ENCODE peak calls at places on chromosomes 3 and 15, in nine cellular contexts. One of them, this sample, is unnamed.

GRCh38 chr3:142910280-142910679 is 21.4 kb upstream of the PCOLCE2 start:
- DNase-seq in MCF 10A: no peak
- DNase-seq in stimulated activated CD8-positive, alpha-beta memory T cell treated with anti-CD3 and anti-CD28 coated beads, Interleukin-12 subunit alpha, Interleukin-12 subunit beta, amount 100 ng/mL, for 1 hour: no peak
- DNase-seq in CD8-positive, alpha-beta T cell: no peak
- DNase-seq in pulmonary artery endothelial cell: no peak
- DNase-seq in Right ventricle myocardium superior: no peak
- DNase-seq in activated naive CD4-positive, alpha-beta T cell: no peak
- DNase-seq in H54: no peak
- DNase-seq in A673: no peak
- DNase-seq in this sample: no peak

GRCh38 chr3:142646020-142646783 is 50.0 kb downstream of the PLS1 start:
- DNase-seq in pulmonary artery endothelial cell: no peak
- DNase-seq in H54: no peak
- DNase-seq in MCF 10A: peak
- DNase-seq in A673: peak
- DNase-seq in Right ventricle myocardium superior: no peak
- DNase-seq in CD8-positive, alpha-beta T cell: no peak
- DNase-seq in stimulated activated CD8-positive, alpha-beta memory T cell treated with anti-CD3 and anti-CD28 coated beads, Interleukin-12 subunit alpha, Interleukin-12 subunit beta, amount 100 ng/mL, for 1 hour: no peak
- DNase-seq in activated naive CD4-positive, alpha-beta T cell: no peak
- DNase-seq in this sample: no peak

GRCh38 chr15:71707230-71708051 is 102.9 kb upstream of the NR2E3 start:
- DNase-seq in activated naive CD4-positive, alpha-beta T cell: no peak
- DNase-seq in H54: no peak
- DNase-seq in Right ventricle myocardium superior: no peak
- DNase-seq in CD8-positive, alpha-beta T cell: no peak
- DNase-seq in MCF 10A: no peak
- DNase-seq in pulmonary artery endothelial cell: no peak
- DNase-seq in stimulated activated CD8-positive, alpha-beta memory T cell treated with anti-CD3 and anti-CD28 coated beads, Interleukin-12 subunit alpha, Interleukin-12 subunit beta, amount 100 ng/mL, for 1 hour: no peak
- DNase-seq in A673: no peak
- DNase-seq in this sample: peak

GRCh38 chr15:97759363-97759762 is 201.1 kb upstream of the ARRDC4 start:
- DNase-seq in pulmonary artery endothelial cell: no peak
- DNase-seq in Right ventricle myocardium superior: no peak
- DNase-seq in stimulated activated CD8-positive, alpha-beta memory T cell treated with anti-CD3 and anti-CD28 coated beads, Interleukin-12 subunit alpha, Interleukin-12 subunit beta, amount 100 ng/mL, for 1 hour: no peak
- DNase-seq in H54: no peak
- DNase-seq in CD8-positive, alpha-beta T cell: no peak
- DNase-seq in A673: no peak
- DNase-seq in MCF 10A: peak
- DNase-seq in activated naive CD4-positive, alpha-beta T cell: no peak
- DNase-seq in this sample: peak

GRCh38 chr15:26866298-26867198 is at the start of gene GABRA5:
- DNase-seq in Right ventricle myocardium superior: no peak
- DNase-seq in pulmonary artery endothelial cell: no peak
- DNase-seq in MCF 10A: no peak
- DNase-seq in activated naive CD4-positive, alpha-beta T cell: no peak
- DNase-seq in CD8-positive, alpha-beta T cell: no peak
- DNase-seq in A673: no peak
- DNase-seq in stimulated activated CD8-positive, alpha-beta memory T cell treated with anti-CD3 and anti-CD28 coated beads, Interleukin-12 subunit alpha, Interleukin-12 subunit beta, amount 100 ng/mL, for 1 hour: no peak
- DNase-seq in H54: no peak
- DNase-seq in this sample: no peak

GRCh38 chr3:195788711-195789581 is 22.8 kb downstream of the MUC4 start:
- DNase-seq in activated naive CD4-positive, alpha-beta T cell: no peak
- DNase-seq in A673: no peak
- DNase-seq in Right ventricle myocardium superior: no peak
- DNase-seq in H54: no peak
- DNase-seq in MCF 10A: no peak
- DNase-seq in pulmonary artery endothelial cell: no peak
- DNase-seq in stimulated activated CD8-positive, alpha-beta memory T cell treated with anti-CD3 and anti-CD28 coated beads, Interleukin-12 subunit alpha, Interleukin-12 subunit beta, amount 100 ng/mL, for 1 hour: no peak
- DNase-seq in CD8-positive, alpha-beta T cell: no peak
- DNase-seq in this sample: no peak

GRCh38 chr3:184761976-184762375 is 50.0 kb upstream of the VPS8 start:
- DNase-seq in CD8-positive, alpha-beta T cell: no peak
- DNase-seq in Right ventricle myocardium superior: no peak
- DNase-seq in MCF 10A: no peak
- DNase-seq in A673: no peak
- DNase-seq in pulmonary artery endothelial cell: no peak
- DNase-seq in stimulated activated CD8-positive, alpha-beta memory T cell treated with anti-CD3 and anti-CD28 coated beads, Interleukin-12 subunit alpha, Interleukin-12 subunit beta, amount 100 ng/mL, for 1 hour: no peak
- DNase-seq in H54: no peak
- DNase-seq in activated naive CD4-positive, alpha-beta T cell: no peak
- DNase-seq in this sample: no peak

GRCh38 chr3:134709563-134710312 is 58.9 kb upstream of the KY start:
- DNase-seq in pulmonary artery endothelial cell: no peak
- DNase-seq in Right ventricle myocardium superior: no peak
- DNase-seq in CD8-positive, alpha-beta T cell: no peak
- DNase-seq in activated naive CD4-positive, alpha-beta T cell: no peak
- DNase-seq in A673: no peak
- DNase-seq in MCF 10A: no peak
- DNase-seq in stimulated activated CD8-positive, alpha-beta memory T cell treated with anti-CD3 and anti-CD28 coated beads, Interleukin-12 subunit alpha, Interleukin-12 subunit beta, amount 100 ng/mL, for 1 hour: no peak
- DNase-seq in H54: no peak
- DNase-seq in this sample: no peak